ENCODE peak calls at places on chromosomes 1 and 21, in six cellular contexts. One of them, this sample, is unnamed.
A peak's percentile ranks its signal among the peaks of the same experiment; 100 is the strongest.

GRCh38 chr1:57468661-57469523 is 45.0 kb upstream of the DAB1 start:
- DNase-seq in RWPE2: no peak
- DNase-seq in tibial artery: no peak
- DNase-seq in bronchial epithelial cell: peak; percentile 36
- DNase-seq in hepatocyte: no peak
- DNase-seq in tibial nerve: no peak
- DNase-seq in this sample: no peak

GRCh38 chr1:44293761-44294315 is 61.2 kb downstream of the ERI3 start:
- DNase-seq in tibial nerve: no peak
- DNase-seq in RWPE2: no peak
- DNase-seq in tibial artery: no peak
- DNase-seq in bronchial epithelial cell: no peak
- DNase-seq in hepatocyte: no peak
- DNase-seq in this sample: no peak

GRCh38 chr1:85091647-85092295 is 43.5 kb upstream of the MCOLN3 start:
- DNase-seq in tibial artery: no peak
- DNase-seq in tibial nerve: no peak
- DNase-seq in RWPE2: no peak
- DNase-seq in hepatocyte: no peak
- DNase-seq in bronchial epithelial cell: peak; percentile 79
- DNase-seq in this sample: no peak

GRCh38 chr1:18945401-18945849 is 11.1 kb downstream of the IFFO2 start:
- DNase-seq in tibial nerve: no peak
- DNase-seq in hepatocyte: peak; percentile 86
- DNase-seq in RWPE2: no peak
- DNase-seq in tibial artery: no peak
- DNase-seq in bronchial epithelial cell: no peak
- DNase-seq in this sample: no peak

GRCh38 chr1:57424231-57425027 is 569 bp upstream of the DAB1 start:
- DNase-seq in tibial artery: no peak
- DNase-seq in hepatocyte: peak; percentile 76
- DNase-seq in tibial nerve: no peak
- DNase-seq in bronchial epithelial cell: no peak
- DNase-seq in RWPE2: peak; percentile 30
- DNase-seq in this sample: peak; percentile 5

GRCh38 chr1:198638441-198638840 is 399 bp upstream of the PTPRC start:
- DNase-seq in RWPE2: no peak
- DNase-seq in tibial artery: no peak
- DNase-seq in tibial nerve: no peak
- DNase-seq in hepatocyte: no peak
- DNase-seq in bronchial epithelial cell: no peak
- DNase-seq in this sample: no peak

GRCh38 chr1:16215882-16216753 is 3.7 kb upstream of the ARHGEF19 start:
- DNase-seq in RWPE2: no peak
- DNase-seq in tibial artery: peak; percentile 88
- DNase-seq in bronchial epithelial cell: peak; percentile 83
- DNase-seq in tibial nerve: peak; percentile 67
- DNase-seq in hepatocyte: peak; percentile 94
- DNase-seq in this sample: no peak

GRCh38 chr21:16037386-16037785 is 307.6 kb downstream of the USP25 start:
- DNase-seq in hepatocyte: no peak
- DNase-seq in RWPE2: no peak
- DNase-seq in bronchial epithelial cell: peak; percentile 86
- DNase-seq in tibial artery: no peak
- DNase-seq in tibial nerve: no peak
- DNase-seq in this sample: no peak

GRCh38 chr1:90716552-90717355 is at the start of gene BARHL2:
- DNase-seq in hepatocyte: no peak
- DNase-seq in bronchial epithelial cell: no peak
- DNase-seq in tibial nerve: no peak
- DNase-seq in tibial artery: no peak
- DNase-seq in RWPE2: no peak
- DNase-seq in this sample: no peak

GRCh38 chr1:37544530-37544929 is 9.6 kb downstream of the SNIP1 start:
- DNase-seq in RWPE2: no peak
- DNase-seq in tibial nerve: no peak
- DNase-seq in tibial artery: peak; percentile 35
- DNase-seq in bronchial epithelial cell: no peak
- DNase-seq in hepatocyte: no peak
- DNase-seq in this sample: no peak

GRCh38 chr1:9900142-9901043 is 9.7 kb downstream of the CTNNBIP1 start:
- DNase-seq in tibial nerve: no peak
- DNase-seq in hepatocyte: peak; percentile 73
- DNase-seq in bronchial epithelial cell: no peak
- DNase-seq in RWPE2: no peak
- DNase-seq in tibial artery: peak; percentile 86
- DNase-seq in this sample: no peak

GRCh38 chr21:42666023-42666747 is 12.8 kb downstream of the PDE9A start:
- DNase-seq in bronchial epithelial cell: no peak
- DNase-seq in tibial artery: no peak
- DNase-seq in hepatocyte: no peak
- DNase-seq in RWPE2: no peak
- DNase-seq in tibial nerve: no peak
- DNase-seq in this sample: no peak

GRCh38 chr1:233364695-233365539 is 37.4 kb downstream of the MAP3K21 start:
- DNase-seq in hepatocyte: no peak
- DNase-seq in RWPE2: no peak
- DNase-seq in bronchial epithelial cell: peak; percentile 21
- DNase-seq in tibial nerve: no peak
- DNase-seq in tibial artery: no peak
- DNase-seq in this sample: peak; percentile 7

GRCh38 chr1:178308438-178308837 is 188.3 kb downstream of the CLEC20A start:
- DNase-seq in tibial nerve: no peak
- DNase-seq in hepatocyte: no peak
- DNase-seq in tibial artery: no peak
- DNase-seq in bronchial epithelial cell: peak; percentile 59
- DNase-seq in RWPE2: no peak
- DNase-seq in this sample: no peak

GRCh38 chr1:32948905-32949304 is 15.7 kb downstream of the RNF19B start:
- DNase-seq in bronchial epithelial cell: no peak
- DNase-seq in RWPE2: no peak
- DNase-seq in hepatocyte: peak; percentile 36
- DNase-seq in tibial nerve: no peak
- DNase-seq in tibial artery: no peak
- DNase-seq in this sample: no peak
- H3K4me3 ChIP-seq in bronchial epithelial cell: no peak overlapping the region
- H3K4me3 ChIP-seq in RWPE2: no peak overlapping the region
- H3K4me3 ChIP-seq in hepatocyte: no peak overlapping the region
- H3K4me3 ChIP-seq in tibial nerve: no peak overlapping the region
- H3K4me3 ChIP-seq in tibial artery: no peak overlapping the region
- H3K4me3 ChIP-seq in this sample: no peak overlapping the region

DNA sequence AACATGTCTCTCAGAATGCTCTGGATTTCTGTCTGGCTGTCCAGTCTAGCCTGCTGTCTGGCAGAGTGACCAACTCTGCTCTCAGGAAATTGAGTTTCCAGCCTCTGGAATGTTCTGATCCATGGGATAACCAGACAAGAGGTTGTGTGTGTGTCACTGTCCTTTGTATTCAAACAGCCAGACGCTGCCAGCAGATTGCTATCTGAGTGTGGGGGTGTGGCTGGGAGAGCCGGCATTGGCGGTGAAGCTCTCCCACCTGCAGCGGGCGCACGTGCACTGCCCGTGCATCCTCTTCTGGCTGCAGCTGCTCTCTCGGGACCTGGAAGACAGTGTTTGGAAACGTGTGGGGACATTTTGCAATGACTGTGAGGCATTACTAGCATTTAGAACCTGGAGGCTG is 26.1 kb downstream of the PKP1 start:
- DNase-seq in bronchial epithelial cell: peak; percentile 69
- DNase-seq in tibial artery: peak; percentile 71
- DNase-seq in tibial nerve: peak; percentile 34
- DNase-seq in hepatocyte: peak; percentile 88
- DNase-seq in RWPE2: peak; percentile 86
- DNase-seq in this sample: no peak
- TF ChIP-seq CTCF in bronchial epithelial cell: peak; percentile 33
- TF ChIP-seq CTCF in tibial artery: no peak
- TF ChIP-seq CTCF in tibial nerve: no peak
- TF ChIP-seq CTCF in hepatocyte: peak; percentile 52
- TF ChIP-seq CTCF in RWPE2: peak; percentile 56
- TF ChIP-seq CTCF in this sample: no peak

GRCh38 chr21:38359090-38359489 is 102.3 kb downstream of the KCNJ15 start:
- DNase-seq in hepatocyte: no peak
- DNase-seq in tibial artery: no peak
- DNase-seq in RWPE2: no peak
- DNase-seq in tibial nerve: no peak
- DNase-seq in bronchial epithelial cell: no peak
- DNase-seq in this sample: no peak

GRCh38 chr21:38358098-38358497 is 101.3 kb downstream of the KCNJ15 start:
- DNase-seq in bronchial epithelial cell: no peak
- DNase-seq in hepatocyte: no peak
- DNase-seq in tibial nerve: no peak
- DNase-seq in tibial artery: no peak
- DNase-seq in RWPE2: no peak
- DNase-seq in this sample: no peak

GRCh38 chr21:38356898-38357297 is 100.1 kb downstream of the KCNJ15 start:
- DNase-seq in RWPE2: no peak
- DNase-seq in tibial artery: no peak
- DNase-seq in bronchial epithelial cell: no peak
- DNase-seq in hepatocyte: no peak
- DNase-seq in tibial nerve: no peak
- DNase-seq in this sample: no peak

GRCh38 chr21:38359835-38360234 is 103.0 kb downstream of the KCNJ15 start:
- DNase-seq in tibial nerve: no peak
- DNase-seq in tibial artery: no peak
- DNase-seq in RWPE2: no peak
- DNase-seq in bronchial epithelial cell: no peak
- DNase-seq in hepatocyte: no peak
- DNase-seq in this sample: no peak

DNA sequence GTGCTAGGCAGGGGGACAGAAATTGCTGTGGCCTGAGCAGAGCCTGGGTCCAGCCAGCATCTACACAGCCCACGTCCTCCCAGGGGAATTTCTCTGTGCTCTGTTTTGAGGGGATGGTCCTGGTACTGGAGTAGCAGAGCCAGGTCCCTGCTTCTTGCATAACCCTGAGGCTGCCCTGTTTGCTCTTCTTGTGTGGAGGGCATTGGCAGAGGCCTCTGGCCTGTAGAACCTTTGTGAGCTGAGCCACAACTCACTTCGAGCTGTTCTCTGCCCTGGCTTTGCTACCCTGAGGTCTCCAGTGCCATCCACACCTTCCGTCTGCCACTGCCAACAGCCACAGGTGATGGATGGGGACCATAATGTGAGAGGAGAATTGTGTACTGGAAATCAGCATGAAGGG is 101.9 kb downstream of the KCNJ15 start:
- DNase-seq in RWPE2: no peak
- DNase-seq in bronchial epithelial cell: no peak
- DNase-seq in tibial artery: no peak
- DNase-seq in tibial nerve: no peak
- DNase-seq in hepatocyte: no peak
- DNase-seq in this sample: no peak
- H3K4me3 ChIP-seq in RWPE2: no peak overlapping the region
- H3K4me3 ChIP-seq in bronchial epithelial cell: no peak overlapping the region
- H3K4me3 ChIP-seq in tibial artery: no peak overlapping the region
- H3K4me3 ChIP-seq in tibial nerve: no peak overlapping the region
- H3K4me3 ChIP-seq in hepatocyte: no peak overlapping the region
- H3K4me3 ChIP-seq in this sample: no peak overlapping the region

GRCh38 chr1:53172751-53173498 is 23.7 kb upstream of the CPT2 start:
- DNase-seq in tibial nerve: no peak
- DNase-seq in RWPE2: no peak
- DNase-seq in tibial artery: no peak
- DNase-seq in hepatocyte: no peak
- DNase-seq in bronchial epithelial cell: no peak
- DNase-seq in this sample: no peak
- TF ChIP-seq CTCF in tibial nerve: no peak
- TF ChIP-seq CTCF in RWPE2: peak; percentile 20
- TF ChIP-seq CTCF in tibial artery: peak; percentile 6
- TF ChIP-seq CTCF in hepatocyte: peak; percentile 22
- TF ChIP-seq CTCF in bronchial epithelial cell: no peak
- TF ChIP-seq CTCF in this sample: peak; percentile 38

GRCh38 chr21:44285547-44285992 is at the start of gene AIRE:
- DNase-seq in bronchial epithelial cell: no peak
- DNase-seq in tibial artery: no peak
- DNase-seq in RWPE2: no peak
- DNase-seq in hepatocyte: peak; percentile 57
- DNase-seq in tibial nerve: no peak
- DNase-seq in this sample: no peak
- H3K4me3 ChIP-seq in bronchial epithelial cell: no peak within 1 kb of the TSS
- H3K4me3 ChIP-seq in tibial artery: no peak within 1 kb of the TSS
- H3K4me3 ChIP-seq in RWPE2: no peak within 1 kb of the TSS
- H3K4me3 ChIP-seq in hepatocyte: no peak within 1 kb of the TSS
- H3K4me3 ChIP-seq in tibial nerve: no peak within 1 kb of the TSS
- H3K4me3 ChIP-seq in this sample: no peak within 1 kb of the TSS

GRCh38 chr1:13570924-13571323 is 12.7 kb upstream of the PDPN start:
- DNase-seq in bronchial epithelial cell: no peak
- DNase-seq in RWPE2: no peak
- DNase-seq in tibial nerve: no peak
- DNase-seq in tibial artery: no peak
- DNase-seq in hepatocyte: no peak
- DNase-seq in this sample: no peak
- TF ChIP-seq CTCF in bronchial epithelial cell: peak; percentile 55
- TF ChIP-seq CTCF in RWPE2: peak; percentile 20
- TF ChIP-seq CTCF in tibial nerve: no peak
- TF ChIP-seq CTCF in tibial artery: no peak
- TF ChIP-seq CTCF in hepatocyte: peak; percentile 18
- TF ChIP-seq CTCF in this sample: no peak

This sample was measured in HFF-Myc.